ENCODE peak calls at places on chromosome 15, in ten cellular contexts. J, G, U, I, Z, P, Q, O, K and E are unnamed samples.
A peak's percentile ranks its signal among the peaks of the same experiment; 100 is the strongest.

GRCh38 chr15:33149919-33150318 is 44.6 kb downstream of the FMN1 start:
- DNase-seq in J (no peak), G (no peak), U (no peak), I (no peak), Z (peak; percentile 33), P (no peak), Q (no peak), O (no peak), K (no peak), E (no peak)

GRCh38 chr15:69941206-69941605 is 156.5 kb downstream of the TLE3 start:
- DNase-seq in J (no peak), G (no peak), U (no peak), I (no peak), Z (no peak), P (no peak), Q (no peak), O (no peak), K (no peak), E (no peak)

GRCh38 chr15:84915011-84915958 is 30.8 kb downstream of the SLC28A1 start:
- DNase-seq in J (no peak), G (peak; percentile 14), U (peak; percentile 67), I (peak; percentile 16), Z (peak; percentile 91), P (peak; percentile 34), Q (peak; percentile 73), O (peak; percentile 65), K (peak; percentile 90), E (peak; percentile 60)

GRCh38 chr15:87518957-87519356 is 737.6 kb downstream of the NTRK3 start:
- DNase-seq in J (no peak), G (no peak), U (no peak), I (no peak), Z (no peak), P (no peak), Q (no peak), O (no peak), K (no peak), E (no peak)

GRCh38 chr15:77179541-77179998 is 108.7 kb upstream of the TSPAN3 start:
- DNase-seq in J (no peak), G (no peak), U (no peak), I (no peak), Z (no peak), P (no peak), Q (peak; percentile 29), O (peak; percentile 3), K (no peak), E (no peak)

GRCh38 chr15:84834227-84834955 is 17.2 kb downstream of the ALPK3 start:
- DNase-seq in J (no peak), G (no peak), U (peak; percentile 30), I (no peak), Z (no peak), P (no peak), Q (no peak), O (no peak), K (no peak), E (no peak)

GRCh38 chr15:60326824-60327654 is 70.7 kb downstream of the ANXA2 start:
- DNase-seq in J (no peak), G (peak; percentile 11), U (peak; percentile 59), I (peak; percentile 31), Z (peak; percentile 68), P (peak; percentile 61), Q (peak; percentile 39), O (peak; percentile 22), K (peak; percentile 54), E (no peak)

GRCh38 chr15:80630981-80631380 is 64.1 kb upstream of the ABHD17C start:
- DNase-seq in J (no peak), G (no peak), U (peak; percentile 83), I (no peak), Z (no peak), P (no peak), Q (no peak), O (no peak), K (no peak), E (no peak)

GRCh38 chr15:78353093-78353492 is 12.9 kb downstream of the CRABP1 start:
- DNase-seq in J (no peak), G (no peak), U (no peak), I (no peak), Z (peak; percentile 33), P (peak; percentile 30), Q (no peak), O (no peak), K (no peak), E (no peak)

GRCh38 chr15:31004220-31004733 is 12.8 kb upstream of the MTMR10 start:
- DNase-seq in J (no peak), G (no peak), U (peak; percentile 58), I (peak; percentile 92), Z (no peak), P (no peak), Q (peak; percentile 61), O (peak; percentile 6), K (no peak), E (no peak)

GRCh38 chr15:42273900-42274692 is 863 bp upstream of the TMEM87A start:
- DNase-seq in J (peak; percentile 56), G (peak; percentile 61), U (peak; percentile 69), I (no peak), Z (peak; percentile 79), P (peak; percentile 43), Q (peak; percentile 75), O (peak; percentile 70), K (peak; percentile 45), E (no peak)

GRCh38 chr15:32671339-32672325 is 30.1 kb downstream of the SCG5 start:
- DNase-seq in J (no peak), G (no peak), U (no peak), I (no peak), Z (no peak), P (no peak), Q (no peak), O (no peak), K (peak; percentile 79), E (no peak)

GRCh38 chr15:67820992-67821783 is 4.1 kb upstream of the SKOR1 start:
- DNase-seq in J (no peak), G (no peak), U (peak; percentile 93), I (no peak), Z (peak; percentile 54), P (no peak), Q (no peak), O (no peak), K (peak; percentile 84), E (no peak)

GRCh38 chr15:99014803-99015676 is 7.4 kb upstream of the PGPEP1L start:
- DNase-seq in J (peak; percentile 30), G (peak; percentile 15), U (peak; percentile 94), I (peak; percentile 57), Z (peak; percentile 71), P (peak; percentile 42), Q (peak; percentile 40), O (peak; percentile 78), K (peak; percentile 57), E (peak; percentile 20)

GRCh38 chr15:73927476-73928240 is 1.4 kb downstream of the LOXL1 start:
- DNase-seq in J (peak; percentile 79), G (peak; percentile 77), U (peak; percentile 89), I (peak; percentile 32), Z (peak; percentile 69), P (peak; percentile 44), Q (peak; percentile 82), O (peak; percentile 85), K (peak; percentile 80), E (no peak)

GRCh38 chr15:60130398-60130797 is 126.3 kb downstream of the FOXB1 start:
- DNase-seq in J (no peak), G (no peak), U (no peak), I (no peak), Z (no peak), P (no peak), Q (no peak), O (no peak), K (no peak), E (no peak)

GRCh38 chr15:48667701-48668100 is 22.2 kb upstream of the FBN1 start:
- DNase-seq in J (no peak), G (no peak), U (no peak), I (no peak), Z (peak; percentile 47), P (no peak), Q (no peak), O (no peak), K (peak; percentile 46), E (no peak)

GRCh38 chr15:20358066-20358780 is 183.4 kb downstream of the GOLGA6L6 start:
- DNase-seq in J (no peak), G (no peak), U (no peak), I (no peak), Z (no peak), P (no peak), Q (no peak), O (no peak), K (peak; percentile 55), E (no peak)

GRCh38 chr15:38090223-38090622 is 155.8 kb downstream of the TMCO5A start:
- DNase-seq in J (no peak), G (no peak), U (no peak), I (no peak), Z (no peak), P (no peak), Q (no peak), O (no peak), K (no peak), E (no peak)

GRCh38 chr15:73655724-73656123 is 22.5 kb upstream of the NPTN start:
- DNase-seq in J (no peak), G (no peak), U (no peak), I (no peak), Z (no peak), P (no peak), Q (no peak), O (no peak), K (no peak), E (no peak)

GRCh38 chr15:43828061-43828657 is 1.4 kb downstream of the WDR76 start:
- DNase-seq in J (no peak), G (no peak), U (no peak), I (no peak), Z (peak; percentile 21), P (no peak), Q (peak; percentile 30), O (peak; percentile 31), K (peak; percentile 32), E (no peak)

GRCh38 chr15:64687167-64688085 is 88.0 kb downstream of the RBPMS2 start:
- DNase-seq in J (no peak), G (no peak), U (no peak), I (no peak), Z (no peak), P (no peak), Q (no peak), O (no peak), K (no peak), E (no peak)

GRCh38 chr15:55741592-55742497 is 1.1 kb downstream of the PRTG start:
- DNase-seq in J (no peak), G (no peak), U (peak; percentile 78), I (no peak), Z (peak; percentile 48), P (peak; percentile 51), Q (no peak), O (peak; percentile 16), K (no peak), E (no peak)

GRCh38 chr15:73678498-73678897 is 5.7 kb upstream of the CD276 start:
- DNase-seq in J (no peak), G (no peak), U (no peak), I (no peak), Z (no peak), P (no peak), Q (no peak), O (no peak), K (no peak), E (no peak)